ENCODE peak calls at places on chromosome 20, in six cellular contexts. S, U, Q, V, H and M are unnamed samples.
A peak's percentile ranks its signal among the peaks of the same experiment; 100 is the strongest.

GRCh38 chr20:8385247-8385646 is 253.2 kb downstream of the PLCB1 start:
- DNase-seq in H (no peak), V (no peak), Q (peak; percentile 73), S (peak; percentile 51), U (peak; percentile 27), M (peak; percentile 15)

GRCh38 chr20:61131944-61132343 is 120.1 kb upstream of the CDH4 start:
- DNase-seq in Q (no peak), H (no peak), S (no peak), V (no peak), U (no peak), M (no peak)

GRCh38 chr20:2140561-2140960 is 38.9 kb downstream of the STK35 start:
- DNase-seq in U (peak; percentile 31), V (no peak), H (no peak), Q (no peak), S (peak; percentile 70), M (no peak)

GRCh38 chr20:25051386-25052155 is 6.4 kb downstream of the ACSS1 start:
- DNase-seq in H (no peak), V (no peak), S (no peak), U (no peak), Q (no peak), M (no peak)

GRCh38 chr20:46342451-46343357 is 34.4 kb upstream of the CDH22 start:
- DNase-seq in U (no peak), Q (no peak), V (no peak), H (no peak), S (no peak), M (no peak)

GRCh38 chr20:12605751-12606150 is 403.0 kb upstream of the SPTLC3 start:
- DNase-seq in V (no peak), S (no peak), U (no peak), H (no peak), Q (no peak), M (no peak)

GRCh38 chr20:39349240-39349639 is 387.1 kb downstream of the DHX35 start:
- DNase-seq in S (no peak), H (no peak), Q (no peak), V (no peak), U (no peak), M (no peak)

GRCh38 chr20:8144282-8145245 is 12.5 kb downstream of the PLCB1 start:
- DNase-seq in S (peak; percentile 87), V (peak; percentile 43), U (peak; percentile 68), H (no peak), Q (peak; percentile 92), M (peak; percentile 44)

GRCh38 chr20:49672109-49672681 is 41.5 kb downstream of the B4GALT5 start:
- DNase-seq in H (no peak), V (no peak), S (no peak), Q (no peak), U (no peak), M (no peak)

GRCh38 chr20:33034115-33034514 is 2.7 kb downstream of the BPIFB6 start:
- DNase-seq in H (no peak), V (no peak), U (no peak), S (no peak), Q (no peak), M (no peak)

GRCh38 chr20:37670426-37670825 is 23.4 kb upstream of the CTNNBL1 start:
- DNase-seq in H (no peak), S (peak; percentile 78), V (no peak), Q (no peak), U (no peak), M (no peak)

GRCh38 chr20:46607191-46607848 is 43.9 kb downstream of the SLC13A3 start:
- DNase-seq in U (no peak), V (no peak), S (no peak), H (no peak), Q (no peak), M (no peak)

DNA sequence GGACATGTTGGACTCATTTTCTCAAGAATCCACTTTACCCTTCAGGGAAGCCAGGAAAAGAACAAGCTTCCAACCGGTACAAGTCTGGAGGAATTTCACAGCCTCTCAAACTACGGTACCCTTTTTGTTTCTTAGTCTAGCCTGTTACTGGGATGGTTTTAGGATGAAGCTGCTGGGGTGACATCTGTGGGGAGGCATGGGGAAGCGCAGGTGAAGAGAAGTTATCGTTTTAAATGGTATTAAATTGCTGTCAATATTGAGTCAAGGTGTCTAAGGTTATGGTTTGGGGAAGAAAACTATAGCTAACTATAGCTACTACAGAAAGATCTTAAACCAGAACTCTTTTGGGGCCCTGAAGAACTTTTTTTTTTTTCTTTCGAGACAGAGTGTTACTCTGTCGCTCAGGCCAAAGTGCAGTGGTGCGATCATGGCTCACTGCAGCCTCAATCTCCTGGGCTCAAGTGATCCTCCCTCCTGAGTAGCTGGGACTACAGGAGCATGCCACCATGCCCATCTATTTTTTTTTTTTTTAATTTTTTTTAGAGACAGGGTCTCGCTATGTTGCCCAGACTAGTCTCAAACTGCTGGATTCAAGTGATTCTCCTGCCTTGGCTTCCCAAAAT is 128.7 kb downstream of the RIN2 start:
- DNase-seq in H (no peak), U (peak; percentile 33), S (peak; percentile 49), Q (no peak), V (peak; percentile 26), M (no peak)
- TF ChIP-seq CTCF in H (no peak), U (peak; percentile 32), S (peak; percentile 27), Q (no peak), V (peak; percentile 57), M (peak; percentile 34)

GRCh38 chr20:42895062-42895461 is 294.6 kb downstream of the PTPRT start:
- DNase-seq in V (no peak), S (no peak), U (no peak), Q (no peak), H (no peak), M (no peak)
- TF ChIP-seq CTCF in V (no peak), S (no peak), U (no peak), Q (no peak), H (no peak), M (no peak)

DNA sequence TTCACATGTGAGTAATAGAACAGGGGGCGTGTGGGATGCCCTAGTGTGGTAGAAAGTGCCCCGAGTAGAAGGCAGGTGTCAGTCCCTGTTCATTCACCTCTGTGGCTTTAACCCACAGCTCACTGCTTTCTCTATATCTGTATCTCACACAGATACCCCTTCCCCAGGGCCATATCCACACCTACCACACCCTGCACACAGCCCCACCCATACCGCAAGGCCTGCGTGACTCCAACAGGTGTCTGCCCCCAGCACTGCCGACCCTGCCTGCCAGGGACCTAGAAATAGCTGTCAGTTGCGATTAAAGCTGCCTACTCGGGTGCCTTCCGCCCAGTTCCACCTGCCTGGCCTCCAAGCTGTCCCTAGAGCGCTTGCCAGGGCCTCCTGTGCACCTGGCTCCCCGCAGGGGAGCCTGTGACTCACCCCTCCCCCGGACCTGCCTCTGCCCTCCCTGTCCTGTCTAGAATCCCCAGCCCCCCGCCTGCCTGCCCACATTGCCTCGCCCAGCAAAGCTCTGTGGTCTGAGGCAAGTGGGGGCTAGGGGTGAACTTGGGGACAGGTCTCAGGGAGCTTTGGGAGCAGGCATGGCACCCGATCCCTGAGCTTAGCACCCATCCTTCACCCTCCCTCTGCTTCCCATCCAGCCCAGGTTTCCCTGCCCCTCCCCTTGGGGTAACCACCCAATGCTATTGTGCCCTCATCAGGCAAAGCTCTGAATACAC is 38.3 kb upstream of the ID1 start:
- DNase-seq in U (no peak), V (peak; percentile 84), Q (no peak), S (no peak), H (no peak), M (no peak)
- TF ChIP-seq CTCF in U (no peak), V (peak; percentile 27), Q (no peak), S (no peak), H (no peak), M (no peak)

DNA sequence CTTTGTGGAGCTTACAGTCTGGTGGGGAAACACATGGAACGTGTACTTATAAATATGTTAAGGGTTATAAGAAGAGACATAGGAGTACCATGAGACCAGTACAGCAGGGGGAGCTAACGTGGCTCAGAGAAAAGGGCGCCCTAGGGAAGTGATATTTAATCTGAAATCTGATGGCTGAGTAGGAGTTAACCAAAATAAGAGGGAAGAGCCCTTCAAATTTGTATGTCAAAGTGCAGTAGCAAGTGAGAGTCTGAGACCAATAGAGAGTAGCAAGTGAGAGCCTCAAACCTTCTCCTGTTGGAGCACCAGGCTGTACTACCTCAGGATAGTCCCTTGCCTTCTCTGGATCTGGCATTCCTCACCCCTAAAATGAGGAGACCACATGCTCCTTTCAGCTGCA is 6.1 kb upstream of the PKIG start:
- DNase-seq in S (peak; percentile 83), Q (peak; percentile 69), U (peak; percentile 26), H (no peak), V (peak; percentile 65), M (no peak)
- TF ChIP-seq CTCF in S (peak; percentile 35), Q (peak; percentile 70), U (peak; percentile 65), H (peak; percentile 32), V (peak; percentile 70), M (peak; percentile 51)

GRCh38 chr20:51183443-51183842 is 160.5 kb upstream of the KCNG1 start:
- DNase-seq in S (no peak), H (no peak), U (no peak), V (peak; percentile 42), Q (no peak), M (no peak)
- TF ChIP-seq CTCF in S (no peak), H (no peak), U (no peak), V (no peak), Q (no peak), M (no peak)